ENCODE peak calls at places on chromosomes 6 and 20, in seven cellular contexts. C, P, G, X, F, S and L are unnamed samples.

GRCh38 chr20:37558306-37558705 is 30.6 kb upstream of the BLCAP start:
- DNase-seq in C (no peak), P (no peak), G (no peak), X (no peak), F (no peak), S (no peak), L (peak; percentile 56)

GRCh38 chr6:156949376-156949775 is 172.2 kb downstream of the ARID1B start:
- DNase-seq in C (no peak), P (no peak), G (peak; percentile 90), X (peak; percentile 62), F (no peak), S (no peak), L (no peak)

GRCh38 chr6:29685718-29686326 is 4.9 kb upstream of the ZFP57 start:
- DNase-seq in C (no peak), P (no peak), G (peak; percentile 20), X (no peak), F (no peak), S (no peak), L (no peak)

GRCh38 chr20:34824861-34825529 is 456 bp downstream of the NCOA6 start:
- DNase-seq in C (peak; percentile 59), P (no peak), G (no peak), X (peak; percentile 47), F (peak; percentile 90), S (peak; percentile 75), L (peak; percentile 82)

GRCh38 chr20:10857362-10858070 is 183.7 kb upstream of the JAG1 start:
- DNase-seq in C (no peak), P (no peak), G (peak; percentile 87), X (peak; percentile 95), F (no peak), S (no peak), L (no peak)

GRCh38 chr6:10163159-10163962 is 251.5 kb downstream of the TFAP2A start:
- DNase-seq in C (no peak), P (no peak), G (peak; percentile 99), X (no peak), F (no peak), S (no peak), L (peak; percentile 74)

GRCh38 chr6:34310846-34311245 is 62.0 kb upstream of the SMIM29 start:
- DNase-seq in C (no peak), P (no peak), G (no peak), X (no peak), F (no peak), S (no peak), L (no peak)

GRCh38 chr20:64063389-64064144 is 569 bp downstream of the TCEA2 start:
- DNase-seq in C (no peak), P (no peak), G (no peak), X (no peak), F (no peak), S (no peak), L (no peak)

GRCh38 chr6:130885392-130886192 is 58.4 kb downstream of the SMLR1 start:
- DNase-seq in C (peak; percentile 83), P (no peak), G (peak; percentile 74), X (peak; percentile 87), F (peak; percentile 50), S (peak; percentile 80), L (no peak)

GRCh38 chr6:161435426-161436065 is 161.7 kb upstream of the AGPAT4 start:
- DNase-seq in C (no peak), P (no peak), G (no peak), X (peak; percentile 53), F (no peak), S (no peak), L (no peak)

GRCh38 chr20:13659288-13659687 is 20.6 kb upstream of the TASP1 start:
- DNase-seq in C (no peak), P (no peak), G (no peak), X (no peak), F (peak; percentile 45), S (no peak), L (no peak)

GRCh38 chr6:143940011-143940597 is 68.0 kb downstream of the PLAGL1 start:
- DNase-seq in C (peak; percentile 25), P (peak; percentile 3), G (peak; percentile 62), X (peak; percentile 64), F (peak; percentile 78), S (peak; percentile 53), L (no peak)

GRCh38 chr20:23157741-23158140 is 71.6 kb upstream of the CD93 start:
- DNase-seq in C (no peak), P (peak; percentile 35), G (no peak), X (no peak), F (no peak), S (no peak), L (no peak)

GRCh38 chr6:158219229-158219628 is 51.1 kb downstream of the GTF2H5 start:
- DNase-seq in C (no peak), P (peak; percentile 97), G (peak; percentile 99), X (peak; percentile 94), F (no peak), S (no peak), L (no peak)

GRCh38 chr6:136289327-136289578 is 393 bp downstream of the BCLAF1 start:
- DNase-seq in C (peak; percentile 88), P (peak; percentile 46), G (peak; percentile 73), X (peak; percentile 93), F (peak; percentile 80), S (peak; percentile 92), L (peak; percentile 95)

GRCh38 chr6:75486850-75487568 is 6.6 kb downstream of the FILIP1 start:
- DNase-seq in C (no peak), P (no peak), G (no peak), X (no peak), F (no peak), S (no peak), L (no peak)

GRCh38 chr6:9540126-9540525 is 874.7 kb downstream of the TFAP2A start:
- DNase-seq in C (no peak), P (no peak), G (no peak), X (peak; percentile 65), F (no peak), S (no peak), L (no peak)

DNA sequence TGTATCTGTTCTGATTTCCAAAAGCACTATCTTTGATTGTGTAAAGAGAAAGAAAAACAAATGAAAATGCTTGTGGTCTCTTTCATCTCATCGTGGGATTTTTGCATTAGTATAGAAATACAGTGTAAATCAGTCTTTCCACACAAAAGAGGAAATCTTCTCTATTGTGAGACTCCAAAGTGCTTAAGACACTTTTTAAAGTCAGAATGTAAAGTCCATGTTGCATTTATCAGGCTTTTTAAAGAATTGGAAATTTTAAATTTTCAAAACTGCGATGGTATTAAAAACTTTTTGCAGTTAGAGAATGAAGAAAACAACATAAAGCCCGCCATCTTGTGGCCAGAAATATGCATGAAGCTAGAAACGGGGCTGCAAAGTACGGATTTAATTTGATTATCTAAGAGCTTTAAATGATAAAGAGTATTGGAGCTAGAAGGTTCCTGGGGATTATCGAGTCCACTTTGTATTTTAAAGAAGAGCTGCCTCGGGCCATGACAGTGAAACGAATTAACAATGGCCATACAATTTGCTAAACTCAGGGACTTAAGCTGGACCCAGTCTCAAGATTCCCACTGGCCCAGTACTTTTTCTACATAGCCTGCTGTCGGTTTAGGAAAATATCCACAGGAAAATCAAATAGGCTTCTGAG is 339.6 kb downstream of the ARHGAP18 start:
- DNase-seq in C (peak; percentile 39), P (peak; percentile 14), G (peak; percentile 41), X (peak; percentile 63), F (peak; percentile 8), S (peak; percentile 28), L (no peak)
- TF ChIP-seq CTCF in C (peak; percentile 86), P (peak; percentile 68), G (peak; percentile 56), X (peak; percentile 60), F (peak; percentile 57), S (peak; percentile 75), L (peak; percentile 55)

GRCh38 chr6:145022199-145022782 is 713.0 kb downstream of the EPM2A start:
- DNase-seq in C (no peak), P (no peak), G (no peak), X (no peak), F (no peak), S (no peak), L (no peak)

GRCh38 chr6:145017516-145017915 is 717.8 kb downstream of the EPM2A start:
- DNase-seq in C (no peak), P (no peak), G (peak; percentile 21), X (no peak), F (no peak), S (no peak), L (no peak)

GRCh38 chr6:145020543-145020942 is 714.8 kb downstream of the EPM2A start:
- DNase-seq in C (no peak), P (no peak), G (no peak), X (no peak), F (no peak), S (no peak), L (no peak)

GRCh38 chr6:145018027-145018426 is 717.3 kb downstream of the EPM2A start:
- DNase-seq in C (no peak), P (no peak), G (no peak), X (no peak), F (no peak), S (no peak), L (no peak)

GRCh38 chr6:145020114-145020513 is 715.2 kb downstream of the EPM2A start:
- DNase-seq in C (no peak), P (no peak), G (no peak), X (no peak), F (no peak), S (no peak), L (no peak)
- TF ChIP-seq CTCF in C (no peak), P (no peak), G (no peak), X (no peak), F (no peak), S (no peak), L (no peak)

GRCh38 chr6:127384007-127384406 is 40.6 kb upstream of the ECHDC1 start:
- DNase-seq in C (no peak), P (no peak), G (no peak), X (peak; percentile 70), F (no peak), S (no peak), L (no peak)

GRCh38 chr6:127391019-127391974 is 47.9 kb upstream of the ECHDC1 start:
- DNase-seq in C (no peak), P (no peak), G (peak; percentile 64), X (no peak), F (no peak), S (no peak), L (no peak)

GRCh38 chr6:127392301-127392700 is 48.9 kb upstream of the ECHDC1 start:
- DNase-seq in C (no peak), P (no peak), G (peak; percentile 90), X (no peak), F (no peak), S (no peak), L (no peak)

GRCh38 chr6:127385668-127386385 is 42.4 kb upstream of the ECHDC1 start:
- DNase-seq in C (no peak), P (no peak), G (no peak), X (no peak), F (no peak), S (no peak), L (no peak)

DNA sequence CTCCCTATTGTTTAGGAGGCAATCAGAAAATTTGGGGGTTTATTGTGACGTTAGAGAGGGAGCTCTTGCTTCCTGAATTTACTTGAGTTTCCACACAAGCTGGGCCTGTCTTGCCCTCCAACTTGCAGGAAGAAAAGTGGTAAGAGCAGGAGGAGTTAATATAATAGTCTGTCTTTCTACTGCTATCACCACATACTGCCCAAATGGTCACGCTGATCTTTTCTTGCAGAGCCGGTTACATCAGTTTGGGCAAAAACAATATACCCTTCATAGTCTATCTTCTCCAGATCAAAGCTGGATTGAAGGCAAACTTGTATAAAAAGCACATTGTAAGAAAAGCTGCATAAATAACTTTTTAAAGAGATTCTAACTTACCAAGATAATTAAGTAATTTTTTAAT is 46.3 kb upstream of the ECHDC1 start:
- DNase-seq in C (no peak), P (no peak), G (no peak), X (no peak), F (no peak), S (no peak), L (no peak)
- TF ChIP-seq CTCF in C (no peak), P (no peak), G (no peak), X (no peak), F (no peak), S (no peak), L (no peak)

GRCh38 chr6:54697423-54697822 is 149.1 kb upstream of the FAM83B start:
- DNase-seq in C (no peak), P (no peak), G (peak; percentile 53), X (peak; percentile 14), F (no peak), S (no peak), L (no peak)
- TF ChIP-seq CTCF in C (peak; percentile 48), P (peak; percentile 37), G (peak; percentile 34), X (peak; percentile 13), F (no peak), S (no peak), L (no peak)